ENCODE peak calls at places on chromosomes 2 and 18, in five cellular contexts. X is activated T-cell treated with anti-CD3 and anti-CD28 coated beads for 1 hour, F is endothelial cell of umbilical vein, R is H54, K is globus pallidus. A is an unnamed sample.

GRCh38 chr18:23437357-23438045 is 15.6 kb upstream of the RIOK3 start:
- DNase-seq in R (peak; percentile 42), K (peak; percentile 77), X (peak; percentile 64), F (peak; percentile 71), A (peak; percentile 79)

GRCh38 chr18:3388980-3389379 is 61.0 kb upstream of the TGIF1 start:
- DNase-seq in R (no peak), X (no peak), F (no peak), K (no peak), A (no peak)

GRCh38 chr2:69021727-69022126 is 8.7 kb downstream of the ANTXR1 start:
- DNase-seq in K (no peak), R (no peak), F (no peak), X (no peak), A (no peak)

GRCh38 chr18:76351961-76352581 is 143.0 kb downstream of the ZNF516 start:
- DNase-seq in R (no peak), K (no peak), F (no peak), X (no peak), A (peak; percentile 2)

GRCh38 chr2:235616846-235617245 is 123.0 kb downstream of the AGAP1 start:
- DNase-seq in F (no peak), K (no peak), X (no peak), R (no peak), A (no peak)

GRCh38 chr18:9804517-9805104 is 81.2 kb upstream of the TXNDC2 start:
- DNase-seq in F (no peak), X (no peak), R (no peak), K (no peak), A (no peak)

GRCh38 chr2:17196380-17196779 is 321.9 kb downstream of the RAD51AP2 start:
- DNase-seq in R (no peak), K (no peak), F (no peak), X (no peak), A (no peak)

GRCh38 chr2:191927319-191927867 is 80.5 kb upstream of the CAVIN2 start:
- DNase-seq in F (peak; percentile 99), R (peak; percentile 55), X (no peak), K (no peak), A (peak; percentile 45)

GRCh38 chr2:206443735-206444527 is 599 bp downstream of the ADAM23 start:
- DNase-seq in X (no peak), F (peak; percentile 50), R (peak; percentile 49), K (peak; percentile 31), A (peak; percentile 68)

GRCh38 chr2:96408631-96409542 is 73.3 kb downstream of the NCAPH start:
- DNase-seq in K (peak; percentile 96), R (no peak), F (no peak), X (no peak), A (peak; percentile 79)

GRCh38 chr2:60844105-60844504 is 37.3 kb upstream of the REL start:
- DNase-seq in X (no peak), K (no peak), R (no peak), F (no peak), A (no peak)

GRCh38 chr2:57760448-57760847 is 286.2 kb upstream of the VRK2 start:
- DNase-seq in F (no peak), K (peak; percentile 70), X (no peak), R (no peak), A (no peak)

GRCh38 chr2:238379096-238379810 is 47.5 kb upstream of the ASB1 start:
- DNase-seq in X (no peak), R (peak; percentile 45), F (peak; percentile 62), K (no peak), A (no peak)

A was measured in G401.